ENCODE peak calls at places on chromosomes 12 and 14, in six cellular contexts. One of them, this sample, is unnamed.

GRCh38 chr12:69900720-69901131 is 75.7 kb downstream of the MYRFL start:
- DNase-seq in fibroblast of mammary gland: peak; percentile 67
- DNase-seq in K562: peak; percentile 38
- DNase-seq in CD4-positive, alpha-beta T cell: peak; percentile 26
- DNase-seq in upper lobe of right lung: no peak
- DNase-seq in right lobe of liver: peak; percentile 58
- DNase-seq in this sample: peak; percentile 78

GRCh38 chr14:75279739-75280447 is 1.3 kb downstream of the FOS start:
- DNase-seq in fibroblast of mammary gland: no peak
- DNase-seq in K562: no peak
- DNase-seq in CD4-positive, alpha-beta T cell: no peak
- DNase-seq in upper lobe of right lung: peak; percentile 78
- DNase-seq in right lobe of liver: peak; percentile 77
- DNase-seq in this sample: no peak

GRCh38 chr12:49983892-49984291 is 11.1 kb downstream of the AQP6 start:
- DNase-seq in fibroblast of mammary gland: peak; percentile 85
- DNase-seq in K562: no peak
- DNase-seq in CD4-positive, alpha-beta T cell: no peak
- DNase-seq in upper lobe of right lung: no peak
- DNase-seq in right lobe of liver: no peak
- DNase-seq in this sample: no peak

GRCh38 chr14:100213956-100214767 is 24.8 kb upstream of the YY1 start:
- DNase-seq in fibroblast of mammary gland: peak; percentile 38
- DNase-seq in K562: peak; percentile 92
- DNase-seq in CD4-positive, alpha-beta T cell: peak; percentile 87
- DNase-seq in upper lobe of right lung: peak; percentile 98
- DNase-seq in right lobe of liver: peak; percentile 95
- DNase-seq in this sample: peak; percentile 79

GRCh38 chr12:48788852-48789775 is at the start of gene ADCY6:
- DNase-seq in fibroblast of mammary gland: peak; percentile 60
- DNase-seq in K562: peak; percentile 56
- DNase-seq in CD4-positive, alpha-beta T cell: no peak
- DNase-seq in upper lobe of right lung: peak; percentile 92
- DNase-seq in right lobe of liver: peak; percentile 92
- DNase-seq in this sample: peak; percentile 68

GRCh38 chr12:14960548-14961465 is 594 bp downstream of the ARHGDIB start:
- DNase-seq in fibroblast of mammary gland: peak; percentile 11
- DNase-seq in K562: no peak
- DNase-seq in CD4-positive, alpha-beta T cell: peak; percentile 45
- DNase-seq in upper lobe of right lung: peak; percentile 68
- DNase-seq in right lobe of liver: peak; percentile 56
- DNase-seq in this sample: no peak

GRCh38 chr12:88471641-88472040 is 108.6 kb downstream of the KITLG start:
- DNase-seq in fibroblast of mammary gland: peak; percentile 95
- DNase-seq in K562: no peak
- DNase-seq in CD4-positive, alpha-beta T cell: no peak
- DNase-seq in upper lobe of right lung: no peak
- DNase-seq in right lobe of liver: no peak
- DNase-seq in this sample: no peak

GRCh38 chr14:50658203-50658602 is 9.9 kb downstream of the SAV1 start:
- DNase-seq in fibroblast of mammary gland: peak; percentile 71
- DNase-seq in K562: no peak
- DNase-seq in CD4-positive, alpha-beta T cell: no peak
- DNase-seq in upper lobe of right lung: no peak
- DNase-seq in right lobe of liver: no peak
- DNase-seq in this sample: no peak

GRCh38 chr14:22533739-22534359 is 55.2 kb downstream of the DAD1 start:
- DNase-seq in fibroblast of mammary gland: no peak
- DNase-seq in K562: no peak
- DNase-seq in CD4-positive, alpha-beta T cell: no peak
- DNase-seq in upper lobe of right lung: no peak
- DNase-seq in right lobe of liver: no peak
- DNase-seq in this sample: no peak

GRCh38 chr12:56151672-56152131 is 685 bp upstream of the MYL6B start:
- DNase-seq in fibroblast of mammary gland: peak; percentile 24
- DNase-seq in K562: peak; percentile 58
- DNase-seq in CD4-positive, alpha-beta T cell: peak; percentile 63
- DNase-seq in upper lobe of right lung: peak; percentile 81
- DNase-seq in right lobe of liver: peak; percentile 51
- DNase-seq in this sample: peak; percentile 51

GRCh38 chr14:62269204-62269603 is 507.0 kb downstream of the SNAPC1 start:
- DNase-seq in fibroblast of mammary gland: peak; percentile 45
- DNase-seq in K562: no peak
- DNase-seq in CD4-positive, alpha-beta T cell: no peak
- DNase-seq in upper lobe of right lung: no peak
- DNase-seq in right lobe of liver: no peak
- DNase-seq in this sample: no peak

GRCh38 chr14:76812422-76813383 is at the start of gene ANGEL1:
- DNase-seq in fibroblast of mammary gland: peak; percentile 89
- DNase-seq in K562: peak; percentile 92
- DNase-seq in CD4-positive, alpha-beta T cell: peak; percentile 94
- DNase-seq in upper lobe of right lung: peak; percentile 98
- DNase-seq in right lobe of liver: peak; percentile 98
- DNase-seq in this sample: peak; percentile 96

GRCh38 chr12:16118586-16118985 is 158.9 kb downstream of the SLC15A5 start:
- DNase-seq in fibroblast of mammary gland: no peak
- DNase-seq in K562: no peak
- DNase-seq in CD4-positive, alpha-beta T cell: no peak
- DNase-seq in upper lobe of right lung: no peak
- DNase-seq in right lobe of liver: no peak
- DNase-seq in this sample: no peak

GRCh38 chr14:102775855-102776760 is 1.1 kb upstream of the TRAF3 start:
- DNase-seq in fibroblast of mammary gland: peak; percentile 78
- DNase-seq in K562: peak; percentile 22
- DNase-seq in CD4-positive, alpha-beta T cell: no peak
- DNase-seq in upper lobe of right lung: no peak
- DNase-seq in right lobe of liver: no peak
- DNase-seq in this sample: no peak

GRCh38 chr12:115672506-115673080 is 604.9 kb downstream of the MED13L start:
- DNase-seq in fibroblast of mammary gland: no peak
- DNase-seq in K562: no peak
- DNase-seq in CD4-positive, alpha-beta T cell: no peak
- DNase-seq in upper lobe of right lung: no peak
- DNase-seq in right lobe of liver: no peak
- DNase-seq in this sample: no peak

GRCh38 chr12:44874981-44875416 is 1.1 kb downstream of the NELL2 start:
- DNase-seq in fibroblast of mammary gland: no peak
- DNase-seq in K562: no peak
- DNase-seq in CD4-positive, alpha-beta T cell: no peak
- DNase-seq in upper lobe of right lung: no peak
- DNase-seq in right lobe of liver: peak; percentile 48
- DNase-seq in this sample: peak; percentile 5

GRCh38 chr14:98182385-98183055 is 1089.5 kb downstream of the BCL11B start:
- DNase-seq in fibroblast of mammary gland: no peak
- DNase-seq in K562: no peak
- DNase-seq in CD4-positive, alpha-beta T cell: no peak
- DNase-seq in upper lobe of right lung: no peak
- DNase-seq in right lobe of liver: no peak
- DNase-seq in this sample: no peak

GRCh38 chr14:22131749-22132476 is 457.1 kb downstream of the DAD1 start:
- DNase-seq in fibroblast of mammary gland: peak; percentile 6
- DNase-seq in K562: peak; percentile 5
- DNase-seq in CD4-positive, alpha-beta T cell: no peak
- DNase-seq in upper lobe of right lung: no peak
- DNase-seq in right lobe of liver: no peak
- DNase-seq in this sample: peak; percentile 22

GRCh38 chr14:89507521-89507920 is 90.5 kb upstream of the FOXN3 start:
- DNase-seq in fibroblast of mammary gland: peak; percentile 83
- DNase-seq in K562: no peak
- DNase-seq in CD4-positive, alpha-beta T cell: no peak
- DNase-seq in upper lobe of right lung: no peak
- DNase-seq in right lobe of liver: no peak
- DNase-seq in this sample: no peak

GRCh38 chr12:32264995-32265394 is 134.4 kb upstream of the FGD4 start:
- DNase-seq in fibroblast of mammary gland: peak; percentile 71
- DNase-seq in K562: no peak
- DNase-seq in CD4-positive, alpha-beta T cell: no peak
- DNase-seq in upper lobe of right lung: no peak
- DNase-seq in right lobe of liver: no peak
- DNase-seq in this sample: no peak

GRCh38 chr12:59429766-59430165 is 166.1 kb upstream of the SLC16A7 start:
- DNase-seq in fibroblast of mammary gland: peak; percentile 29
- DNase-seq in K562: no peak
- DNase-seq in CD4-positive, alpha-beta T cell: no peak
- DNase-seq in upper lobe of right lung: no peak
- DNase-seq in right lobe of liver: no peak
- DNase-seq in this sample: no peak

GRCh38 chr12:59425798-59426197 is 170.0 kb upstream of the SLC16A7 start:
- DNase-seq in fibroblast of mammary gland: peak; percentile 74
- DNase-seq in K562: no peak
- DNase-seq in CD4-positive, alpha-beta T cell: no peak
- DNase-seq in upper lobe of right lung: no peak
- DNase-seq in right lobe of liver: no peak
- DNase-seq in this sample: no peak

GRCh38 chr12:59432057-59432456 is 163.8 kb upstream of the SLC16A7 start:
- DNase-seq in fibroblast of mammary gland: no peak
- DNase-seq in K562: no peak
- DNase-seq in CD4-positive, alpha-beta T cell: no peak
- DNase-seq in upper lobe of right lung: no peak
- DNase-seq in right lobe of liver: no peak
- DNase-seq in this sample: no peak

DNA sequence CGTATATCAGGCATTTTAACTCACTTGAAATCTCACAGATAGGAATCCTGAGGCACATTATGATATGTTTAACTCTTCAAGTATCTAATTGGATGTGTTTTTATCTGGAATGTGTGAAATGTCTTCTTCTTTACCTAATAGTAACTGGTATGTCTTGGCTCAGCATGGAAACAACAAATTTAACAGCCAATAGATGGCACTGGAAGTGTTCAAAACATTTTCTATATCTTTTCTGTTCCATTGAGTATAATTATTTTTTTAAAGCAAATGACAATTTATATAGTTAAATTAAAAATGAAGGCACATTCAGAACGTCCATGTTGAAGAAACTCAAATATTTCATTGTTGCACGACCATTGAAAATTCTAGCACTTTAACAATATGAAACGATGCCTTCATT is 164.6 kb upstream of the SLC16A7 start:
- DNase-seq in fibroblast of mammary gland: peak; percentile 23
- DNase-seq in K562: no peak
- DNase-seq in CD4-positive, alpha-beta T cell: no peak
- DNase-seq in upper lobe of right lung: no peak
- DNase-seq in right lobe of liver: no peak
- DNase-seq in this sample: no peak
- TF ChIP-seq CTCF in fibroblast of mammary gland: peak; percentile 23
- TF ChIP-seq CTCF in K562: no peak
- TF ChIP-seq CTCF in CD4-positive, alpha-beta T cell: no peak
- TF ChIP-seq CTCF in upper lobe of right lung: peak; percentile 22
- TF ChIP-seq CTCF in right lobe of liver: peak; percentile 31
- TF ChIP-seq CTCF in this sample: no peak

GRCh38 chr12:109934026-109934425 is 34.0 kb downstream of the TCHP start:
- DNase-seq in fibroblast of mammary gland: no peak
- DNase-seq in K562: no peak
- DNase-seq in CD4-positive, alpha-beta T cell: no peak
- DNase-seq in upper lobe of right lung: no peak
- DNase-seq in right lobe of liver: no peak
- DNase-seq in this sample: no peak
- TF ChIP-seq CTCF in fibroblast of mammary gland: peak; percentile 46
- TF ChIP-seq CTCF in K562: peak; percentile 44
- TF ChIP-seq CTCF in CD4-positive, alpha-beta T cell: no peak
- TF ChIP-seq CTCF in upper lobe of right lung: peak; percentile 22
- TF ChIP-seq CTCF in right lobe of liver: peak; percentile 59
- TF ChIP-seq CTCF in this sample: peak; percentile 26

GRCh38 chr14:55749946-55750345 is 169.9 kb downstream of the KTN1 start:
- DNase-seq in fibroblast of mammary gland: no peak
- DNase-seq in K562: no peak
- DNase-seq in CD4-positive, alpha-beta T cell: no peak
- DNase-seq in upper lobe of right lung: no peak
- DNase-seq in right lobe of liver: no peak
- DNase-seq in this sample: no peak

GRCh38 chr14:55746533-55746932 is 166.5 kb downstream of the KTN1 start:
- DNase-seq in fibroblast of mammary gland: peak; percentile 12
- DNase-seq in K562: no peak
- DNase-seq in CD4-positive, alpha-beta T cell: no peak
- DNase-seq in upper lobe of right lung: no peak
- DNase-seq in right lobe of liver: no peak
- DNase-seq in this sample: no peak

GRCh38 chr14:55745906-55746305 is 165.9 kb downstream of the KTN1 start:
- DNase-seq in fibroblast of mammary gland: no peak
- DNase-seq in K562: no peak
- DNase-seq in CD4-positive, alpha-beta T cell: no peak
- DNase-seq in upper lobe of right lung: no peak
- DNase-seq in right lobe of liver: no peak
- DNase-seq in this sample: no peak

GRCh38 chr14:55749201-55749812 is 169.3 kb downstream of the KTN1 start:
- DNase-seq in fibroblast of mammary gland: peak; percentile 30
- DNase-seq in K562: no peak
- DNase-seq in CD4-positive, alpha-beta T cell: no peak
- DNase-seq in upper lobe of right lung: no peak
- DNase-seq in right lobe of liver: no peak
- DNase-seq in this sample: no peak

GRCh38 chr14:55747186-55747585 is 167.2 kb downstream of the KTN1 start:
- DNase-seq in fibroblast of mammary gland: no peak
- DNase-seq in K562: no peak
- DNase-seq in CD4-positive, alpha-beta T cell: no peak
- DNase-seq in upper lobe of right lung: no peak
- DNase-seq in right lobe of liver: no peak
- DNase-seq in this sample: no peak
- TF ChIP-seq CTCF in fibroblast of mammary gland: no peak
- TF ChIP-seq CTCF in K562: no peak
- TF ChIP-seq CTCF in CD4-positive, alpha-beta T cell: no peak
- TF ChIP-seq CTCF in upper lobe of right lung: no peak
- TF ChIP-seq CTCF in right lobe of liver: no peak
- TF ChIP-seq CTCF in this sample: no peak

GRCh38 chr12:123749355-123749754 is 12.7 kb upstream of the DNAH10 start:
- DNase-seq in fibroblast of mammary gland: no peak
- DNase-seq in K562: no peak
- DNase-seq in CD4-positive, alpha-beta T cell: no peak
- DNase-seq in upper lobe of right lung: no peak
- DNase-seq in right lobe of liver: no peak
- DNase-seq in this sample: no peak

GRCh38 chr12:123748661-123749060 is 13.4 kb upstream of the DNAH10 start:
- DNase-seq in fibroblast of mammary gland: peak; percentile 61
- DNase-seq in K562: no peak
- DNase-seq in CD4-positive, alpha-beta T cell: no peak
- DNase-seq in upper lobe of right lung: no peak
- DNase-seq in right lobe of liver: no peak
- DNase-seq in this sample: no peak

GRCh38 chr12:123752046-123752445 is 10.1 kb upstream of the DNAH10 start:
- DNase-seq in fibroblast of mammary gland: no peak
- DNase-seq in K562: no peak
- DNase-seq in CD4-positive, alpha-beta T cell: no peak
- DNase-seq in upper lobe of right lung: no peak
- DNase-seq in right lobe of liver: no peak
- DNase-seq in this sample: no peak

GRCh38 chr12:123748171-123748570 is 13.9 kb upstream of the DNAH10 start:
- DNase-seq in fibroblast of mammary gland: no peak
- DNase-seq in K562: no peak
- DNase-seq in CD4-positive, alpha-beta T cell: no peak
- DNase-seq in upper lobe of right lung: no peak
- DNase-seq in right lobe of liver: no peak
- DNase-seq in this sample: no peak

DNA sequence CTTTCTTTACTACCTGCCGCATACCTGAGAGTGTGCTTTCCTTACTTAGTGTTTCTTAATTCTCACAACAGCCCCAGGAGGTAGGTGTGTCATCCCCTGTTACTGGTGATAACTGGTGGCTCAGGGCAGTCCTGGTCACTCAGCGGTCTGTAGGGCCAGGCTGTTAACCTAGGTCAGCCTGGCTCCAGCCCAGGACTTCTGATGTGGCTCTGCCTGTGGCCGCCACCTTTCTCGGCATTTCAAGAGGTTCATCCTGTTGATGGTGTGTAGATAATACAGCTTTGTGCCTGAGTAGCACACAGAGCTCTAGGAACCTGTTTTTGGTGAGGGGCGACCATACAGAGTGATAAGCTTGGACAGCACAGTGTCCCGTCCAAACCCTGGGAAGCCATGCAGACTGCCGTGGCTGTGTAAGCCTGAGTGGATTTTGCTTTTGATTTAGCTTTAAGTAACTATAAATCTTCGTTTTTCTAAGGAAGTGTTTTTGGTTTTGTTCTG is 11.9 kb upstream of the DNAH10 start:
- DNase-seq in fibroblast of mammary gland: no peak
- DNase-seq in K562: no peak
- DNase-seq in CD4-positive, alpha-beta T cell: no peak
- DNase-seq in upper lobe of right lung: no peak
- DNase-seq in right lobe of liver: no peak
- DNase-seq in this sample: no peak
- TF ChIP-seq CTCF in fibroblast of mammary gland: no peak
- TF ChIP-seq CTCF in K562: no peak
- TF ChIP-seq CTCF in CD4-positive, alpha-beta T cell: no peak
- TF ChIP-seq CTCF in upper lobe of right lung: no peak
- TF ChIP-seq CTCF in right lobe of liver: no peak
- TF ChIP-seq CTCF in this sample: no peak

This sample was measured in endothelial cell.